ENCODE peak calls at places on chromosome 18, in five cellular contexts. W is neural progenitor cell, M is HCT116, X is GM23248, J is PC-3. T is an unnamed sample.

GRCh38 chr18:49098386-49098785 is 147.6 kb upstream of the SMAD7 start:
- DNase-seq in W (peak), M (no peak), X (no peak), J (no peak), T (no peak)

GRCh38 chr18:79397288-79397829 is 1.6 kb downstream of the NFATC1 start:
- DNase-seq in W (no peak), M (no peak), J (no peak), X (no peak), T (no peak)

GRCh38 chr18:79413025-79413424 is 17.3 kb downstream of the NFATC1 start:
- DNase-seq in M (no peak), W (no peak), J (no peak), X (no peak), T (no peak)

GRCh38 chr18:48962252-48962856 is 11.6 kb upstream of the SMAD7 start:
- DNase-seq in X (no peak), M (no peak), J (no peak), W (no peak), T (no peak)

GRCh38 chr18:13338318-13338717 is 119.8 kb downstream of the LDLRAD4 start:
- DNase-seq in W (no peak), J (no peak), M (no peak), X (no peak), T (no peak)

GRCh38 chr18:13288509-13289138 is 70.1 kb downstream of the LDLRAD4 start:
- DNase-seq in M (no peak), J (no peak), W (no peak), X (no peak), T (no peak)

GRCh38 chr18:79902075-79902474 is 49.4 kb downstream of the SLC66A2 start:
- DNase-seq in J (no peak), X (no peak), W (no peak), M (no peak), T (no peak)

GRCh38 chr18:48913201-48913600 is 37.6 kb downstream of the SMAD7 start:
- DNase-seq in J (peak), M (no peak), W (no peak), X (no peak), T (peak)

GRCh38 chr18:58091099-58091611 is 47.1 kb downstream of the NEDD4L start:
- DNase-seq in J (peak), X (no peak), W (no peak), M (peak), T (peak)

GRCh38 chr18:9475643-9476580 is 599 bp downstream of the RALBP1 start:
- DNase-seq in J (peak), W (no peak), X (peak), M (no peak), T (peak)

GRCh38 chr18:38693085-38693484 is 1127.5 kb upstream of the CELF4 start:
- DNase-seq in M (no peak), W (no peak), X (no peak), J (no peak), T (no peak)
- TF ChIP-seq EZH2phosphoT487 in M (no peak), W (no peak), X (no peak), J (no peak), T (no peak)

GRCh38 chr18:31498450-31499156 is 626 bp downstream of the DSG2 start:
- DNase-seq in X (no peak), M (no peak), J (no peak), W (peak), T (no peak)

GRCh38 chr18:31500161-31500688 is 2.2 kb downstream of the DSG2 start:
- DNase-seq in X (no peak), J (no peak), M (no peak), W (no peak), T (peak)

GRCh38 chr18:31499157-31499524 is 1.2 kb downstream of the DSG2 start:
- DNase-seq in W (no peak), M (no peak), J (no peak), X (no peak), T (no peak)

GRCh38 chr18:31497404-31497710 is 620 bp upstream of the DSG2 start:
- DNase-seq in M (no peak), W (no peak), X (no peak), J (no peak), T (no peak)

GRCh38 chr18:31497711-31498449 is at the start of gene DSG2:
- DNase-seq in W (peak), M (no peak), X (peak), J (peak), T (peak)
- TF ChIP-seq EZH2 in W (no peak), M (no peak), X (no peak), J (no peak), T (no peak)

GRCh38 chr18:37489998-37490397 is 75.6 kb downstream of the CELF4 start:
- DNase-seq in J (no peak), M (no peak), W (no peak), X (no peak), T (no peak)
- H3K9ac ChIP-seq in J (no peak), M (no peak), W (no peak), X (no peak), T (no peak)

GRCh38 chr18:29154758-29155725 is 978.1 kb upstream of the CDH2 start:
- DNase-seq in M (peak), W (no peak), J (peak), X (peak), T (no peak)

GRCh38 chr18:29156531-29156930 is 979.6 kb upstream of the CDH2 start:
- DNase-seq in X (no peak), M (no peak), W (no peak), J (peak), T (no peak)

GRCh38 chr18:29157905-29158304 is 981.0 kb upstream of the CDH2 start:
- DNase-seq in J (peak), X (no peak), M (no peak), W (no peak), T (no peak)

GRCh38 chr18:29160123-29160522 is 983.2 kb upstream of the CDH2 start:
- DNase-seq in X (no peak), J (peak), W (no peak), M (no peak), T (no peak)

DNA sequence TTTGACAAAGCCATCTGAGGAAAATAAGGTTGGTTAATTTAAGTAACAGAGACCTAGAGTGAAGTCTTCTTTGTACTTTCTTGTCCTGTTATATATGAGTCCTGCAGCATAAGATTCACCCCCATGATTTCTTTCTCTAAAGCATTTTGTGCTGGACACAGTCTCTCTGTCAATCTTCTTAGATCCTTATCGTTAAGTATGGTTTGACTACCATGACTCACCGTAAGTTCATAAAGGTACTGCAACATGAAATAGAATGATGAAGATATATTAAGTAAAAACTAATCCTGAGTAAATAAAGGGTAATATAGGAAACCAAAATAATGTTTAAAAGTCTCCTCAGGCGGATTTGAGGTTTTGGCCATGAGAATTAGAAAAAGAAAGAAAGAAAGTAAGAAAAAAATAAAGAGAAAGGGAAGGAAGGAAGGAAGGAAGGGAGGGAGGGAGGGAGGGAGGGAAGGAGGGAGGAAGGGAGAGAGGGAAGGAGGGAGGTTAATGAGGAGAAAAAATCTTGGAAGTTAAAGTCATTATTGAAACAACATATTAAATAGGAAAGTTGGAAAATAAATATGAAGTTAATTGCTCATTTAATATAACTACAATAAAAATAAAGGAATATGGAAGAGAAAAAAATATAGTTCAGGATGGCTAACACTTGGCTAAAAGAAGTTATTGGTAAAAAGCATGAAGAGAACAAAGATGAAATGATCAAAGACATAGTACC is 980.3 kb upstream of the CDH2 start:
- DNase-seq in W (no peak), M (peak), X (no peak), J (peak), T (no peak)
- TF ChIP-seq EZH2phosphoT487 in W (no peak), M (no peak), X (no peak), J (no peak), T (no peak)

DNA sequence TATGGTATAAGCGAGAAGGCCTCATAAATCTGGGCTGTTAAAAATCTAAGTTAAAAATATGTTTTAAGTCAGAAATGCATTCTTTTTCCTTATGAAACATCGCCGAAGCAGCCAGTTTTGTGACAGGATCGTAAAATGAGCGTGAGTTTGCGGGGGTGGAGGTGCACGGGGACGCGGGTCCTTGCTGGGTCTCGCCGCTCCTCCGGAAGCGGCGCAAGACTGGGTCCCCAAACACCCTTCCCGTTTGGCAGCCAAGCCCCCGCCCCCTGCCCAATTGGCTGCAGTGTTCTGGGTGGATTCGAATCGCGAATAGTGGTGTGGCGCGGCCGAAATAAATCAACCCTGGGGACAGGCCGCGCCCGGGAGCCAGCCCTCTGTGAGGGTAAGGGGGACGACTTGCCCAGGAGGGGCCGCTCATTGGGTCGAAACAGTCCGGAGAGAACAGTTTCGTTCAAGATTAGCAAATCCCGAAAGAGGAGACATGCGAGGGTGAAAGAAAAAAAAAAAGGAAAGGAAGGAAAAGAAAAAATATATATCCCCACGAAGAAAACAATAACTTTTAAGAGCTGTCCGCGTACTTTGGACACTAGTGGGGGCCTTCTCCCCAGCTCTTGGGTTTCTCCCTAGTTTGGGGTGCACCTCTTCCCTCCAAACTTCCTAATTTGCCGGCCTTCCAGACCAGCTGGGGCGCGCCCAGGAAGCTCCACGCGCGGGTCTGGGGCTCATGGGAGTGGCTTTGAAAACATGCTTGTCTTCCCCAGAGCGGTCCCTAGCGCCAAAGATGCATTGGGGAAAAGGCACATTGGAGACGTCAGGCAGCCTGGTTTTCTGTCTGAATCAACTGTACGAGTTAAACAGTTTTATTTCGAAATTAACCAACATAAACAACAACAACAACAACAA is 3.1 kb upstream of the GATA6 start:
- DNase-seq in J (no peak), M (no peak), W (peak), X (no peak), T (no peak)
- TF ChIP-seq EZH2 in J (no peak), M (no peak), W (peak), X (peak), T (no peak)

GRCh38 chr18:23501626-23502025 is 1.7 kb upstream of the RMC1 start:
- DNase-seq in M (no peak), J (no peak), W (no peak), X (no peak), T (no peak)

GRCh38 chr18:23502516-23503037 is 734 bp upstream of the RMC1 start:
- DNase-seq in X (no peak), J (no peak), W (no peak), M (no peak), T (no peak)

GRCh38 chr18:23498062-23498582 is 5.2 kb upstream of the RMC1 start:
- DNase-seq in M (no peak), X (no peak), J (no peak), W (no peak), T (no peak)

GRCh38 chr18:23498877-23499570 is 4.3 kb upstream of the RMC1 start:
- DNase-seq in W (peak), X (peak), J (peak), M (peak), T (peak)

GRCh38 chr18:23499571-23499889 is 3.8 kb upstream of the RMC1 start:
- DNase-seq in M (no peak), W (no peak), X (no peak), J (no peak), T (no peak)
- H3K9ac ChIP-seq in M (no peak), W (no peak), X (no peak), J (no peak), T (no peak)

T was measured in MM.1S.